ENCODE peak calls at places on chromosome 18, in four cellular contexts. One of them, this sample, is unnamed. For H3K9me3, the result is how much of the 10 kb centered on the place peaks cover.

GRCh38 chr18:32735781-32736180 is 37.0 kb downstream of the KLHL14 start:
- DNase-seq in endodermal cell: no peak
- DNase-seq in left ventricle myocardium inferior: no peak
- DNase-seq in small intestine: no peak
- DNase-seq in this sample: no peak

GRCh38 chr18:46859855-46860254 is 57.5 kb downstream of the PIAS2 start:
- DNase-seq in small intestine: no peak
- DNase-seq in left ventricle myocardium inferior: no peak
- DNase-seq in endodermal cell: no peak
- DNase-seq in this sample: no peak

GRCh38 chr18:32301976-32302743 is 112.3 kb downstream of the MEP1B start:
- DNase-seq in endodermal cell: no peak
- DNase-seq in small intestine: peak
- DNase-seq in left ventricle myocardium inferior: no peak
- DNase-seq in this sample: no peak

GRCh38 chr18:76977108-76977621 is 154.8 kb downstream of the ZNF236 start:
- DNase-seq in endodermal cell: peak
- DNase-seq in small intestine: peak
- DNase-seq in left ventricle myocardium inferior: no peak
- DNase-seq in this sample: no peak

GRCh38 chr18:4283746-4284291 is 171.3 kb downstream of the DLGAP1 start:
- DNase-seq in left ventricle myocardium inferior: no peak
- DNase-seq in small intestine: no peak
- DNase-seq in endodermal cell: no peak
- DNase-seq in this sample: no peak

GRCh38 chr18:8375269-8375668 is 234.0 kb upstream of the RAB12 start:
- DNase-seq in endodermal cell: no peak
- DNase-seq in small intestine: no peak
- DNase-seq in left ventricle myocardium inferior: no peak
- DNase-seq in this sample: no peak

GRCh38 chr18:71951021-71951420 is 593.1 kb downstream of the CBLN2 start:
- DNase-seq in endodermal cell: no peak
- DNase-seq in left ventricle myocardium inferior: no peak
- DNase-seq in small intestine: no peak
- DNase-seq in this sample: no peak

GRCh38 chr18:43917487-43917886 is 640.2 kb upstream of the SYT4 start:
- DNase-seq in endodermal cell: no peak
- DNase-seq in left ventricle myocardium inferior: no peak
- DNase-seq in small intestine: no peak
- DNase-seq in this sample: no peak

GRCh38 chr18:5983479-5983878 is 88.2 kb upstream of the TMEM200C start:
- DNase-seq in endodermal cell: peak
- DNase-seq in left ventricle myocardium inferior: no peak
- DNase-seq in small intestine: no peak
- DNase-seq in this sample: no peak

GRCh38 chr18:56662902-56663301 is 11.7 kb downstream of the WDR7 start:
- DNase-seq in endodermal cell: no peak
- DNase-seq in left ventricle myocardium inferior: no peak
- DNase-seq in small intestine: no peak
- DNase-seq in this sample: no peak

GRCh38 chr18:45662468-45662867 is 47.2 kb downstream of the SLC14A2 start:
- DNase-seq in endodermal cell: peak
- DNase-seq in left ventricle myocardium inferior: no peak
- DNase-seq in small intestine: no peak
- DNase-seq in this sample: no peak

GRCh38 chr18:10588975-10589374 is 63.1 kb downstream of the NAPG start:
- DNase-seq in endodermal cell: no peak
- DNase-seq in small intestine: no peak
- DNase-seq in left ventricle myocardium inferior: no peak
- DNase-seq in this sample: no peak

GRCh38 chr18:393558-393957 is 106.9 kb downstream of the COLEC12 start:
- DNase-seq in endodermal cell: no peak
- DNase-seq in small intestine: no peak
- DNase-seq in left ventricle myocardium inferior: no peak
- DNase-seq in this sample: no peak

GRCh38 chr18:6561893-6562292 is 147.2 kb upstream of the L3MBTL4 start:
- DNase-seq in endodermal cell: no peak
- DNase-seq in small intestine: no peak
- DNase-seq in left ventricle myocardium inferior: no peak
- DNase-seq in this sample: peak

GRCh38 chr18:23138470-23138869 is 3.2 kb downstream of the CABLES1 start:
- DNase-seq in endodermal cell: no peak
- DNase-seq in left ventricle myocardium inferior: peak
- DNase-seq in small intestine: peak
- DNase-seq in this sample: peak

GRCh38 chr18:24735504-24736243 is 275.2 kb downstream of the HRH4 start:
- DNase-seq in small intestine: no peak
- DNase-seq in endodermal cell: no peak
- DNase-seq in left ventricle myocardium inferior: no peak
- DNase-seq in this sample: no peak

GRCh38 chr18:25827961-25828561 is 262.4 kb downstream of the SS18 start:
- DNase-seq in small intestine: no peak
- DNase-seq in endodermal cell: peak
- DNase-seq in left ventricle myocardium inferior: no peak
- DNase-seq in this sample: no peak

GRCh38 chr18:41745166-41746049 is 209.6 kb upstream of the PIK3C3 start:
- DNase-seq in small intestine: peak
- DNase-seq in left ventricle myocardium inferior: peak
- DNase-seq in endodermal cell: peak
- DNase-seq in this sample: no peak

GRCh38 chr18:25230658-25231326 is 121.2 kb downstream of the ZNF521 start:
- DNase-seq in left ventricle myocardium inferior: peak
- DNase-seq in small intestine: no peak
- DNase-seq in endodermal cell: peak
- DNase-seq in this sample: peak

GRCh38 chr18:12327510-12328178 is 19.6 kb downstream of the TUBB6 start:
- DNase-seq in left ventricle myocardium inferior: peak
- DNase-seq in endodermal cell: peak
- DNase-seq in small intestine: peak
- DNase-seq in this sample: peak

GRCh38 chr18:31744661-31745060 is 16.0 kb downstream of the SLC25A52 start:
- DNase-seq in endodermal cell: no peak
- DNase-seq in left ventricle myocardium inferior: no peak
- DNase-seq in small intestine: no peak
- DNase-seq in this sample: no peak

GRCh38 chr18:2411381-2411977 is 159.8 kb downstream of the METTL4 start:
- DNase-seq in left ventricle myocardium inferior: no peak
- DNase-seq in endodermal cell: no peak
- DNase-seq in small intestine: no peak
- DNase-seq in this sample: no peak

DNA sequence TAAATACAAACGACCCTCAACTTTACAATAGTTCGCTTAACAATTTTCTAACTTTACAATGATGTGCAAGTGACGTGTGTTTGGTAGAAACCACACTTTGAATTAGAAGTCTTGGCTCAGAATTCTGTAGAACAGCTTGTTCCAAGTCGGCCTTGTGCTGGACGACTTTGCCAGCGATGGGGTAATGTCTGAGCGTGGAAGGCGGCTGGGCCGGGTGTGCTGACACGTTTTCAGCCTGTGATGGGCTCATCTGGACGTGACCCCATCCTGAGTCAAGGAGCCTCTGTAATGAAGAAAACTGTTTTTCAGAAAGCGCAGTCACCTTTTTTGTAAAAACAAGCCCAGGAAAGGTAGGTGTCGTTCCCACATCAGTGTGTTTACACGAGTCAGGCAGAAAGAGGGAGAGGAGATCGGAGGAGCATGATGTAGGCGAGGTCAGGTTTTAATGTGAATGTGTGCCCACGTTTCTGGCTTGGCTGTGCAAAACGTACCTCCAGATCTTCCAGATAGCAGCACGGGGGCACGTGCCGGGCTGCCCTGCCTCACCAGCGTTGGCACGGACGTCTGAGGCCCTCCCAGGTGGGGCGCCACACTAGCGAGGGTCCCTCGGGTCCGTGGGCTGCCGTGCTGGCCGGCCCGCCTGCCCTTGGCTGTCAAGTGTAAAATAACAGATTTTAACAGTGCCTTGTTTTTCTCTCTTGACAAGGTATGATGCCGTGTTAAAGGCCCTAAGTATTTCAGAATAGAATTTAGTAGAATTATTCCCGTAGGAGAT is 54.6 kb downstream of the CTDP1 start:
- DNase-seq in left ventricle myocardium inferior: peak
- DNase-seq in small intestine: no peak
- DNase-seq in endodermal cell: no peak
- DNase-seq in this sample: peak
- H3K9me3 ChIP-seq in left ventricle myocardium inferior: under half
- H3K9me3 ChIP-seq in small intestine: under half
- H3K9me3 ChIP-seq in endodermal cell: under half
- H3K9me3 ChIP-seq in this sample: under half

DNA sequence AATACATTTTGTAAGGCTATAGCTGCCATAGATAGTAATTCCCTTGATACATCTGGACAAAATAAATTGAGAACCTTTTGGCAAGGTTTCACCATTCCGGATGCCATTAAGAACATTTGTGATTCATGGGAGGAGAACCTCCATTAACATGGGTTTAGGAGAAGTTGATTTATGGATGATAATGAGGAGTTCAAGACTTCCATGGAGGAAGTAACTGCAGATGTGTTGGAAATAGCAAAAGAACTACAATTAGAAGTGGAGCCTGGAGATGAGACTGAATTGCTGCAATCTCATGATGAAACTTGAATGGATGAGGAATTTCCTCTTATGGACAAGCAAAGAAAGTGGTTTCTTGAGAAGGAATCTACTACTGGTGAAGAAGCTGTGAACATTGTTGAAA is 17.3 kb downstream of the PHLPP1 start:
- DNase-seq in endodermal cell: no peak
- DNase-seq in small intestine: no peak
- DNase-seq in left ventricle myocardium inferior: no peak
- DNase-seq in this sample: no peak
- H3K9me3 ChIP-seq in endodermal cell: under half
- H3K9me3 ChIP-seq in small intestine: under half
- H3K9me3 ChIP-seq in left ventricle myocardium inferior: under half
- H3K9me3 ChIP-seq in this sample: under half

GRCh38 chr18:65336411-65336810 is 414.4 kb upstream of the CDH7 start:
- DNase-seq in small intestine: no peak
- DNase-seq in endodermal cell: no peak
- DNase-seq in left ventricle myocardium inferior: no peak
- DNase-seq in this sample: no peak
- H3K9me3 ChIP-seq in small intestine: under half
- H3K9me3 ChIP-seq in endodermal cell: under half
- H3K9me3 ChIP-seq in left ventricle myocardium inferior: under half
- H3K9me3 ChIP-seq in this sample: under half

DNA sequence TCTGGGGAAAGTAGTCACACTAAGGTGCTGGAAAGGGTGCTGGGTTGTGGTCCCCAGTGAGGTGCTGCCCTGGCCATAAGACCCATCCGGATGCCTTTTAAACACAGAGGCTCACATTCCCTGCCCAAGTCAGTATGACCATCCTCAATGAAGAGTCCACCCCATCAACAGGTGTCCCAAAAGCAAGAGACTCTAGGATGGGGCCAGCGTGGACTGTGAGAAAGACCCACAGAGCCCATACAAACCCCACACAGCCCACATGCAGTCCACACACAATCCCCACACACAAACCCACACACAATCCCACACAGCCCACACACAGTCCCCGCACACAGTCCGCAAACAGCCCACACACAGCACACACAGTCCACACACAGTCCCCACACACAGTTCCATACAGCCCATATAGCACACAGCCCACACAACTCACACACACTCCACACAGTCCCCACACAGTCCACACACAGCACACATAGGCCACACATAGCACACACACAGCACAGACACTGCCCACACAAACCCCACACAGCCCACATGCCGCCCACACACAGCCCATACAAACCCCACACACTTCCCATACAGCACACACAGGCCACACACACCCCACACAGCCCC is 241.4 kb upstream of the SALL3 start:
- DNase-seq in endodermal cell: peak
- DNase-seq in small intestine: no peak
- DNase-seq in left ventricle myocardium inferior: no peak
- DNase-seq in this sample: no peak
- H3K9me3 ChIP-seq in endodermal cell: under half
- H3K9me3 ChIP-seq in small intestine: under half
- H3K9me3 ChIP-seq in left ventricle myocardium inferior: under half
- H3K9me3 ChIP-seq in this sample: under half

GRCh38 chr18:13598591-13598990 is 127.8 kb downstream of the FAM210A start:
- DNase-seq in left ventricle myocardium inferior: no peak
- DNase-seq in small intestine: no peak
- DNase-seq in endodermal cell: no peak
- DNase-seq in this sample: no peak
- H3K9me3 ChIP-seq in left ventricle myocardium inferior: under half
- H3K9me3 ChIP-seq in small intestine: under half
- H3K9me3 ChIP-seq in endodermal cell: under half
- H3K9me3 ChIP-seq in this sample: under half

GRCh38 chr18:40293311-40293710 is 1661.7 kb upstream of the PIK3C3 start:
- DNase-seq in left ventricle myocardium inferior: no peak
- DNase-seq in endodermal cell: no peak
- DNase-seq in small intestine: no peak
- DNase-seq in this sample: no peak
- H3K9me3 ChIP-seq in left ventricle myocardium inferior: under half
- H3K9me3 ChIP-seq in endodermal cell: under half
- H3K9me3 ChIP-seq in small intestine: under half
- H3K9me3 ChIP-seq in this sample: under half

DNA sequence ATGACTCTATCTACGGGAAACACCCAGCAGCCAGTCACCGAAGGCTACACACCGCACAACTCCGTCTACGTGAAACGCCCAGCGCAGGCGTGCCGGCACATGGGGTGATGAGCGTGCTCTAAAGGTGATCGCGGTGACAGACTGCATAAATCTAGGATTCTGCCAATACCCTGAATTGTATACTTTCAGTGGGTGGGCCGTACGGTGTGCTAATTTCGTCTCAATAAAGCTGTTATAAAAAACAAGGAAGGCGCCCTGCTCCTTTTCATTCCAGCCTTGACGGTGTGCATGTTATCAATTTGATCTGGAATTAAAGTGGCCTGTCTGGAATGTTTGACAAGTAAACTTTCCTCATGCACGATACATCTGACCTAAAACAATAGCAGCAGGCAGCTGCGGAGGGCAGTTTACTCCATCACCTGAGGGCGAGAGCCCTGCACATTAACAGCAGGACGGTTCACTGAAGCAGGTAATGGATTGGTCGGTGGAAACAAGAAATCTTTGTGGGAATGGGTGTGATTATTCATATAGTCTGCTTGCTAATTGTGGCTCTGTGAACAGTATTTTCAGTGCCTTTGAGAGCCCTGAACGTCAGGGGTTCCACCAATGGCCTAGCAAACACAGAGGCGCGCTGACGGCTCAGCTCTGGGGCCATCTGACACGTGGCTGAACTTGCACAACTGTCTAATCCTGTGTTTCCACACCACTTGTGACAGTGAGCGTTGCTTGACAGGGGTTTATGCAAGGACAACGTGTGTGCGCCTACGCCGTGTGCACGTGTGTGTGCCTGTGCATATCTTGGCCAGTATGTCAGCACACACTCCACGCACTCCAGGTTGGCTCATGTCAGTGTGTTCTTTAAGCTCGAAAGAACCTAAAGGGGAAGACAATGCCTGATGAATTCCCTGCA is 86.0 kb upstream of the SALL3 start:
- DNase-seq in endodermal cell: no peak
- DNase-seq in left ventricle myocardium inferior: no peak
- DNase-seq in small intestine: no peak
- DNase-seq in this sample: no peak
- H3K9me3 ChIP-seq in endodermal cell: under half
- H3K9me3 ChIP-seq in left ventricle myocardium inferior: under half
- H3K9me3 ChIP-seq in small intestine: under half
- H3K9me3 ChIP-seq in this sample: under half

This sample was measured in lower lobe of right lung.